ENCODE peak calls at places on chromosomes 4 and X, in five cellular contexts. L is GM23338, O is MM.1S, U is lower lobe of right lung, A is psoas muscle. V is an unnamed sample. For H3K4me1, the result is how much of the 10 kb centered on the place peaks cover.

GRCh38 chr4:40311811-40312346 is 23.3 kb upstream of the CHRNA9 start:
- DNase-seq in U (no peak), O (peak), L (no peak), A (no peak), V (no peak)

GRCh38 chrX:132491191-132491590 is 2.4 kb upstream of the MBNL3 start:
- DNase-seq in O (peak), L (peak), U (no peak), A (no peak), V (no peak)

GRCh38 chr4:94636004-94636403 is 121.8 kb upstream of the BMPR1B start:
- DNase-seq in A (no peak), U (no peak), O (no peak), L (no peak), V (no peak)

GRCh38 chr4:75723117-75723801 is 1.1 kb upstream of the USO1 start:
- DNase-seq in U (no peak), L (no peak), A (no peak), O (no peak), V (no peak)

GRCh38 chrX:100748133-100748532 is 16.2 kb upstream of the SYTL4 start:
- DNase-seq in U (no peak), A (no peak), L (no peak), O (no peak), V (no peak)

GRCh38 chrX:47030339-47030738 is 47.9 kb upstream of the RGN start:
- DNase-seq in A (no peak), O (peak), L (peak), U (no peak), V (no peak)

GRCh38 chr4:81377231-81377630 is 94.5 kb downstream of the RASGEF1B start:
- DNase-seq in L (no peak), O (no peak), A (no peak), U (no peak), V (no peak)

GRCh38 chr4:4727536-4727935 is 131.9 kb upstream of the MSX1 start:
- DNase-seq in O (no peak), A (no peak), L (no peak), U (no peak), V (no peak)

GRCh38 chrX:44305921-44306320 is 37.6 kb downstream of the EFHC2 start:
- DNase-seq in A (no peak), L (no peak), O (no peak), U (no peak), V (no peak)

GRCh38 chr4:104394409-104394813 is 100.3 kb downstream of the CXXC4 start:
- DNase-seq in A (no peak), O (no peak), L (peak), U (peak), V (no peak)

GRCh38 chr4:77913353-77913752 is 50.7 kb downstream of the MRPL1 start:
- DNase-seq in O (no peak), L (no peak), U (no peak), A (no peak), V (no peak)

GRCh38 chr4:184745747-184746531 is 12.0 kb upstream of the CENPU start:
- DNase-seq in U (no peak), O (peak), L (peak), A (peak), V (peak)

GRCh38 chr4:90099795-90100194 is 27.4 kb upstream of the CCSER1 start:
- DNase-seq in U (no peak), A (no peak), L (no peak), O (no peak), V (no peak)

GRCh38 chrX:81195712-81196111 is 6.0 kb downstream of the HMGN5 start:
- DNase-seq in A (peak), O (peak), L (peak), U (no peak), V (peak)

GRCh38 chr4:89889289-89889688 is 5.4 kb upstream of the MMRN1 start:
- DNase-seq in O (no peak), A (no peak), L (no peak), U (peak), V (peak)

GRCh38 chr4:20462426-20463175 is 210.9 kb downstream of the SLIT2 start:
- DNase-seq in O (no peak), A (no peak), U (no peak), L (no peak), V (no peak)

GRCh38 chr4:53580301-53580700 is 11.0 kb downstream of the LNX1 start:
- DNase-seq in O (no peak), U (no peak), A (no peak), L (no peak), V (no peak)

GRCh38 chr4:39792529-39792928 is 94.6 kb downstream of the UBE2K start:
- DNase-seq in L (no peak), A (no peak), O (no peak), U (no peak), V (no peak)

GRCh38 chrX:116480059-116480458 is 17.3 kb upstream of the CT83 start:
- DNase-seq in L (no peak), U (no peak), O (no peak), A (no peak), V (no peak)

GRCh38 chr4:55765070-55765469 is 54.5 kb upstream of the EXOC1L start:
- DNase-seq in L (no peak), A (no peak), O (no peak), U (no peak), V (no peak)

GRCh38 chr4:143329985-143330384 is 6.7 kb upstream of the GAB1 start:
- DNase-seq in L (peak), O (no peak), U (no peak), A (no peak), V (no peak)

GRCh38 chr4:169604131-169604900 is 8.1 kb downstream of the NEK1 start:
- DNase-seq in A (no peak), L (no peak), U (no peak), O (no peak), V (no peak)

GRCh38 chr4:72888331-72888730 is 181.2 kb downstream of the COX18 start:
- DNase-seq in L (no peak), A (no peak), O (no peak), U (no peak), V (no peak)

GRCh38 chrX:120559799-120560198 is 963 bp downstream of the CUL4B start:
- DNase-seq in O (no peak), A (no peak), U (no peak), L (no peak), V (no peak)

GRCh38 chrX:95893632-95894031 is 791.0 kb upstream of the DIAPH2 start:
- DNase-seq in O (no peak), A (no peak), L (no peak), U (no peak), V (no peak)

GRCh38 chrX:68710870-68711576 is 63.6 kb downstream of the STARD8 start:
- DNase-seq in A (peak), U (no peak), L (peak), O (no peak), V (no peak)

GRCh38 chr4:174037049-174037448 is 246.4 kb downstream of the FBXO8 start:
- DNase-seq in U (no peak), L (no peak), O (no peak), A (no peak), V (no peak)

GRCh38 chr4:170391066-170391754 is 301.5 kb upstream of the AADAT start:
- DNase-seq in U (no peak), O (no peak), L (no peak), A (no peak), V (no peak)

GRCh38 chrX:130704053-130705038 is 198.7 kb downstream of the ENOX2 start:
- DNase-seq in U (no peak), L (no peak), O (no peak), A (no peak), V (no peak)

GRCh38 chr4:139316733-139317132 is 14.5 kb upstream of the NDUFC1 start:
- DNase-seq in A (no peak), U (no peak), L (no peak), O (no peak), V (no peak)

GRCh38 chrX:138925330-138925729 is 213.8 kb upstream of the FGF13 start:
- DNase-seq in O (no peak), A (peak), U (no peak), L (no peak), V (no peak)

GRCh38 chrX:85159644-85160043 is 83.9 kb downstream of the SATL1 start:
- DNase-seq in L (no peak), A (no peak), O (no peak), U (no peak), V (no peak)

GRCh38 chrX:147958316-147958715 is 22.8 kb upstream of the FMR1NB start:
- DNase-seq in U (no peak), A (no peak), O (no peak), L (no peak), V (no peak)

GRCh38 chrX:146881521-146881920 is 67.0 kb upstream of the CXorf51A start:
- DNase-seq in O (no peak), L (no peak), U (no peak), A (no peak), V (no peak)

GRCh38 chr4:10701702-10702460 is 17.3 kb upstream of the CLNK start:
- DNase-seq in U (no peak), A (no peak), O (no peak), L (no peak), V (no peak)

GRCh38 chr4:112801341-112801740 is 164.4 kb downstream of the LARP7 start:
- DNase-seq in A (no peak), U (no peak), O (no peak), L (no peak), V (no peak)

DNA sequence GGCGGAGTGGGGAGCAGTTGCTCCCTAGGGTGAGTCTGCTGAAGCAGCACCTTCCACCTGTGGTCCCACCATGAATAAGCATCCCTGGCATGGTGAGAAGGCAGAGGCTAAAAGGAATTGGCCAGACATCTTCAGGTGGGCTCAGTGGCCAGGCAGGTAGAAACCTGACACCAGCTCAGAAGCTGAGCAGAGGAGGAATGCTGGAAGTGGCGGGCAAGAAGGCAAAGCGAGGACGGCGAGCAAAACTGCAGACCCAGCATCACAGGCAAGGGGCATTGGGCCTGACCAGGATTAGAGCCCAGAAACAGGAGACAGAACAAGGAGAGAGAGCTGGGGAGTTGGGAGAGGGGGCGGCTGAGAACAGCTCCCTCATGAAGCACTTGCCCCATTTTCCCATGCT is 25.3 kb downstream of the TSC22D3 start:
- DNase-seq in L (peak), O (no peak), A (no peak), U (no peak), V (no peak)
- H3K4me3 ChIP-seq in L (no peak), O (no peak), A (no peak), U (no peak), V (no peak)

GRCh38 chrX:49155900-49156837 is 6.4 kb upstream of the MAGIX start:
- DNase-seq in O (peak), U (peak), L (peak), A (peak), V (peak)
- H3K4me1 ChIP-seq in O (under half), U (under half), L (under half), A (under half), V (under half)

DNA sequence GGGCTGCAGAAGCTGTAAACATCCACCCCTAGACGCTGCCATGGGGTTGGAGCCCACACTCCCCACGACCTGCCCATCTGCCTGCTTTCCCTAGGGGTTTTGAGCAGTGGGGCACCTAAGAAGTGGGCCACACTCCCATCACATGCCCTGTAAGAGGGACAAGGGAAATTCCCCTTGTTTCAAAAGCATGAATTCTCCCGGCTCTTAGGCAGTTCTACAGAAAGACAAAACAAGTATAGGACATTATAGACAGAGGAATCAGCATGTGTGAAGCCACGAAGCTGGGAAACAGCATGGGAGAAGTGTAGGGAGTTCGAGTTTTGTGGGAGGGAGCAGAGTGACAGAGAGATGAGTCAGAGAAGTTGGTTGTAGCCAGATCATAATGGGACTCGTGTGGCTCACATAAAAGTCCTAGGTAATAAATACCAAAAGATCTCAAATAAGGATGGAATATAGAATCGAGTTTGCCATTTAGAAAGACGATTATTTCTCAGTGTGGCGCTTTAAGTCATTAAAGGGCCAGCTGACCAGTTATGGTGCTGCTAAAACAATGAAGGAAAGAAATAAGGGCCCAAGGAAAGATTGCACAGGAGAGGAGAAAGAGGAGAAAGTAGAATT is 23.9 kb downstream of the APOO start:
- DNase-seq in U (no peak), O (no peak), A (no peak), L (peak), V (no peak)
- H3K4me3 ChIP-seq in U (no peak), O (no peak), A (no peak), L (no peak), V (no peak)

GRCh38 chr4:2789351-2789750 is 3.5 kb upstream of the SH3BP2 start:
- DNase-seq in O (no peak), U (peak), A (no peak), L (no peak), V (peak)

GRCh38 chr4:2791518-2792395 is 1.1 kb upstream of the SH3BP2 start:
- DNase-seq in U (peak), A (peak), L (peak), O (no peak), V (peak)

GRCh38 chr4:2789801-2790582 is 2.9 kb upstream of the SH3BP2 start:
- DNase-seq in O (no peak), A (no peak), U (peak), L (no peak), V (no peak)

GRCh38 chr4:2792396-2792710 is 532 bp upstream of the SH3BP2 start:
- DNase-seq in U (no peak), A (no peak), L (no peak), O (no peak), V (no peak)

DNA sequence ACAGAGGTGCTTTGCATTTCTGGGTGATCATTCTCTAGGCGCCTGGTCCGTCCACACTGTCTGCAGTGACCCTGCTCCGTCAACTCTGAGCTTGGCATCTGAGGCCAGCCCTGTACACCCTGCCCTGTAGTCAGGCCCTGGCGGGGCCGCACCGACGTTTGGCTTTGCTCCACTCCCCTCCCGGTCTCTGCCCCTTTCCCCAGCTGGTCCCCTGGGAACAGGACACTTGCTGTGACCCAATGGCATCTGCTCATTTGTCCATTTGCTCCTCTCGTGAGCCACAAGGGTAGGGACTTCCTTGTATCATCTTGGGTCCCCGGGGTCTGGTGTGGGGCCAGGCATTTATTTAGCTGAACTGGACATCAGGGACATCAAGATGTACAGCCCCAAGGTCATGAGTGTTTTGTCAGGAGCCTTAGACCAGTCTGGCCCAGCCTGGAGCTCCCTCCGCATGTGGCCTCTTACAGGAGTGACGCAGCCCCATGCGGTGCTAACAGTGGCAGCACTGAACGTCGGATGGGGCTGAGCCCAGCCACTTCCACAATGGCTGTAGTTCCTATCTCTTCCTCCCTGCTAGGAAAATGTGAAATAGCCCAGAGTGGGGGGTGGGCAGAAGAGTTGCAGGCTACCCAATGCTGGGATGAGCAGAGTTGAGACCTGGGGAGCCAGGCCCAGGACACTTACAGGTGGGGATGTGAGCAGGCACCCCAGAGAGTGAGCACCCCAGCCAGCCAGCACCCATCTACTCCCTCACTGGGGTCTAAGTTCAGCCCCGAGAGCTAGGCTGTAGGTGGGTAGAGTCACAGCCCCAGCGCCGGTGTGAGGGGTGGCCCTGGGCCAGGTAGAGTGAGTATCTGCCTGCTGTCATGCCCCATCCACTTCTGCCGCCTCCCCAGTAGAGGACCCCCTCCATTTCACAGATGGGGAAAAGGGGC is 2.0 kb upstream of the SH3BP2 start:
- DNase-seq in O (no peak), L (no peak), A (peak), U (peak), V (peak)
- H3K4me1 ChIP-seq in O (under half), L (under half), A (under half), U (half or more), V (under half)